ENCODE peak calls at places on chromosome 13, in six cellular contexts. Y is H1, F is GM12891, E is K562, U is GM12878, C is HepG2. O is an unnamed sample.

GRCh38 chr13:66359393-66359792 is 870.7 kb downstream of the PCDH9 start:
- DNase-seq in Y (no peak), F (no peak), E (no peak), U (no peak), C (no peak), O (no peak)

GRCh38 chr13:80083097-80083429 is 257.9 kb downstream of the SPRY2 start:
- DNase-seq in Y (no peak), F (no peak), E (no peak), U (no peak), C (no peak), O (no peak)

GRCh38 chr13:31824705-31825512 is 85.6 kb downstream of the RXFP2 start:
- DNase-seq in Y (no peak), F (no peak), E (no peak), U (peak; percentile 13), C (no peak), O (no peak)

GRCh38 chr13:60655268-60655667 is 258.2 kb downstream of the TDRD3 start:
- DNase-seq in Y (no peak), F (no peak), E (no peak), U (no peak), C (no peak), O (no peak)

GRCh38 chr13:77861716-77862115 is 56.9 kb downstream of the EDNRB start:
- DNase-seq in Y (no peak), F (no peak), E (no peak), U (no peak), C (no peak), O (no peak)

GRCh38 chr13:112689498-112690241 is at the start of gene ATP11A:
- DNase-seq in Y (peak; percentile 25), F (peak; percentile 94), E (peak; percentile 94), U (no peak), C (peak; percentile 72), O (peak; percentile 91)

GRCh38 chr13:43072394-43072793 is 49.0 kb downstream of the DNAJC15 start:
- DNase-seq in Y (no peak), F (no peak), E (no peak), U (no peak), C (no peak), O (no peak)

GRCh38 chr13:39910833-39911232 is 255.4 kb downstream of the COG6 start:
- DNase-seq in Y (no peak), F (no peak), E (no peak), U (no peak), C (no peak), O (no peak)

GRCh38 chr13:94054159-94054558 is 425.3 kb downstream of the DCT start:
- DNase-seq in Y (no peak), F (no peak), E (no peak), U (no peak), C (no peak), O (no peak)

GRCh38 chr13:28273919-28274318 is 135.6 kb downstream of the PAN3 start:
- DNase-seq in Y (no peak), F (no peak), E (no peak), U (no peak), C (no peak), O (no peak)

GRCh38 chr13:32210081-32210480 is 105.1 kb downstream of the ZAR1L start:
- DNase-seq in Y (no peak), F (no peak), E (no peak), U (no peak), C (no peak), O (no peak)

GRCh38 chr13:76808927-76809326 is 77.3 kb downstream of the KCTD12 start:
- DNase-seq in Y (no peak), F (no peak), E (no peak), U (no peak), C (no peak), O (no peak)

GRCh38 chr13:60795219-60795618 is 398.2 kb downstream of the TDRD3 start:
- DNase-seq in Y (no peak), F (no peak), E (no peak), U (no peak), C (no peak), O (no peak)

GRCh38 chr13:77406644-77407440 is 79.9 kb upstream of the MYCBP2 start:
- DNase-seq in Y (no peak), F (no peak), E (no peak), U (no peak), C (no peak), O (no peak)

GRCh38 chr13:74930402-74931165 is 551.4 kb downstream of the TBC1D4 start:
- DNase-seq in Y (no peak), F (no peak), E (no peak), U (no peak), C (no peak), O (no peak)

GRCh38 chr13:46845146-46845545 is 48.2 kb upstream of the ESD start:
- DNase-seq in Y (no peak), F (no peak), E (no peak), U (no peak), C (no peak), O (no peak)

GRCh38 chr13:20391597-20392452 is 133.8 kb downstream of the CRYL1 start:
- DNase-seq in Y (no peak), F (no peak), E (no peak), U (no peak), C (no peak), O (no peak)

GRCh38 chr13:69565334-69565733 is 542.3 kb upstream of the ATXN8OS start:
- DNase-seq in Y (no peak), F (peak; percentile 4), E (peak; percentile 7), U (peak; percentile 12), C (peak; percentile 52), O (no peak)

GRCh38 chr13:32080328-32080744 is 48.8 kb downstream of the FRY start:
- DNase-seq in Y (no peak), F (no peak), E (no peak), U (no peak), C (peak; percentile 90), O (no peak)

GRCh38 chr13:76758257-76758656 is 127.9 kb downstream of the KCTD12 start:
- DNase-seq in Y (no peak), F (no peak), E (no peak), U (no peak), C (no peak), O (no peak)

GRCh38 chr13:46295531-46296464 is 84.1 kb downstream of the LRRC63 start:
- DNase-seq in Y (no peak), F (no peak), E (no peak), U (peak; percentile 28), C (no peak), O (no peak)

GRCh38 chr13:45258339-45258685 is 57.5 kb upstream of the KCTD4 start:
- DNase-seq in Y (no peak), F (no peak), E (no peak), U (no peak), C (peak; percentile 10), O (no peak)

DNA sequence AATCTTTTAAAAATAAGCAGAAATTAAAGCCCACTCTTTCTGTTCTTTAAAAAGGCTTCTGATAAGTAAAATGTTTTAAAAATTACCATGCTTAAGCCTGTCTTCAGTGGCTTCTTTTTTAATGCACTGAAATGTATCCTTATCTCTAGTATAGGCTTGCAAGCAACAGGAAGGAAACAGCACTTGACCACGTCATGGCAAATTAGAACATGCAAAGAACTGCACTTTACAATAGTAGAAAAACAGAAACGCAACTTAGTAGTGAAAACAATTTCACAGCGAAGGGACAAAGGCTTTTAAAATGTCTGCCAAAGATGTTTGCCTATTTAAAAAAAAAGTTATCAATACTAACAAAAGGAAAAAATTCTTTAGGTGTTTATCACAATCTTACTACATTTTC is 36.3 kb downstream of the ELF1 start:
- DNase-seq in Y (no peak), F (no peak), E (peak; percentile 53), U (peak; percentile 84), C (no peak), O (no peak)
- TF ChIP-seq POLR2A in Y (no peak), F (peak; percentile 51), E (no peak), U (no peak), C (no peak), O (peak; percentile 59)

DNA sequence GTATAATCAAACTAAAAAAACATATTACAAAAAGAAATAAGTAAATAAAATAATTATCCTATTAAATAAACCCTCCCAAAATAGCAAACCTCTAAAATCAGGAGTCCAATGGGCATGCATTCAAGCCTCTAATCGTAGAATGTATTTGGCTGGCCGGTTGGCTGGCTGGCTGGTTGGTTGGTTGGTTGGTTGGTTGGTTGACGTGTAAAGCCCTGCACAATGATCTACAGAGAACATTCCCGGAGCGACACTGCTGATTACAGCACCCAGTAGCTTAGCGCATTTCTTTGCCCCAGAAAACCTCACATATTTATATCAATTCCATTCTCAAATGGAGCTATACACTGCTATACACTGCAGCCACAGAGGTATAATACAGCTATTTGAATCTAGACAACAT is 65.6 kb downstream of the SACS start:
- DNase-seq in Y (no peak), F (no peak), E (no peak), U (no peak), C (no peak), O (no peak)
- TF ChIP-seq POLR2AphosphoS5 in Y (no peak), F (no peak), E (no peak), U (no peak), C (no peak), O (no peak)

GRCh38 chr13:26996965-26997752 is 174.5 kb downstream of the USP12 start:
- DNase-seq in Y (no peak), F (no peak), E (no peak), U (peak; percentile 77), C (no peak), O (peak; percentile 25)
- TF ChIP-seq TAF1 in Y (no peak), F (no peak), E (no peak), U (no peak), C (no peak), O (no peak)

DNA sequence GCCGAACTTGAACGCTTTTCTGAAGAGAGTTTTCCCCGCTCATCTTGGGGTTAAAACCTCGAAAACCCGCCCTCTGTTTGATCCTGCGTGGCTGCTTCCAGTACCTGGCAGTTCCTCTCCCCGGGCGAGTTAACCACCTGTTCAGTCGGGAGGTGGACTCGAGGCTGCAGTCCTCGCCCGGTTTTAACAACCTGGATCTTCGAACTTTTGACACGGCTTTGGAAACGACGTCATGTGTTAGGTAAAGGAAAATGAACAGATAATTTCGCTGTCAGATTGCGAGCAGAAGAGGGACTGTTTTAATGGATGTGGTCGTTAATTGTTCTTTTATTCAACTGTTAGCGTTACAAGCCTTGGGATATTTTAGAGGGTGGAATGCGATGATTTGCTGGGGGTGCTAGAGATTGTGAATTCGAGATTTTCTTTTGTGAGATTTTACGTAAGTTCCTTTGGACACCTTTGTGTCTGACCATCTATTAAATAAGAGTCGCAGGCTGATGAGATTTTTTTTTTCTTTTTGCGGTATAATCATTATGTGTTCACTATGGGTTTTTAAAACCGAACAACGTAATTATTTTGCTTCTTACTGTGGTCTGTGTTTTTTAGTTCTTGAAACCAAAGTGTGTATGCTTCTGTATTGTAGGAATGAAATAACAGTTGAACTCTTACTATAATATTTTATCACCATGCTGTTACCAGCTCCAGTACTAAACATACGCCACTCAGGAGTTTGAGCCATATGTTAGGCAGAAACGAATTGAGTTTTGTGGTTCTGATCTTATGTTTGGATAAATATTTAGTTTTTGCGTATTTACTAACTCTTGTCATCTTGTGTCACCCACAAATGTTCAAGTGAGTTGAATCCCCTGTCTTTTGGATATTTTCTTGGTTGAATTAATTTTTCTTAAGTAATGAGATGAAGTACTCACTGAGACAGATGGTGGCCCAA is 1.2 kb downstream of the FNDC3A start:
- DNase-seq in Y (no peak), F (no peak), E (no peak), U (no peak), C (peak; percentile 73), O (no peak)
- TF ChIP-seq POLR2A in Y (no peak), F (peak; percentile 32), E (no peak), U (no peak), C (peak; percentile 75), O (peak; percentile 19)

GRCh38 chr13:99314640-99315176 is 7.5 kb upstream of the GPR183 start:
- DNase-seq in Y (no peak), F (no peak), E (peak; percentile 64), U (no peak), C (no peak), O (no peak)
- TF ChIP-seq POLR2AphosphoS5 in Y (no peak), F (no peak), E (no peak), U (no peak), C (no peak), O (no peak)

GRCh38 chr13:100983111-100983510 is 308.5 kb upstream of the TMTC4 start:
- DNase-seq in Y (no peak), F (no peak), E (no peak), U (no peak), C (no peak), O (no peak)
- TF ChIP-seq TAF1 in Y (no peak), F (no peak), E (no peak), U (no peak), C (no peak), O (no peak)